ENCODE peak calls at places on chromosomes 11 and 22, in four cellular contexts. N, J, Q and M are unnamed samples.

GRCh38 chr11:10638285-10638684 is 55.3 kb downstream of the IRAG1 start:
- DNase-seq in Q (no peak), J (no peak), N (no peak), M (no peak)

GRCh38 chr22:24112188-24112587 is 69.1 kb upstream of the SUSD2 start:
- DNase-seq in N (no peak), J (no peak), Q (no peak), M (no peak)

GRCh38 chr11:29293825-29294224 is 723.0 kb downstream of the KCNA4 start:
- DNase-seq in N (no peak), J (no peak), Q (no peak), M (no peak)

GRCh38 chr22:28072066-28072465 is 153.0 kb upstream of the PITPNB start:
- DNase-seq in J (no peak), N (no peak), Q (no peak), M (no peak)

GRCh38 chr22:49181431-49181830 is 646.2 kb downstream of the BRD1 start:
- DNase-seq in Q (no peak), N (no peak), J (no peak), M (no peak)

GRCh38 chr11:95699631-95700470 is 89.7 kb downstream of the FAM76B start:
- DNase-seq in J (no peak), Q (no peak), N (no peak), M (no peak)

GRCh38 chr11:6563121-6563619 is 40.2 kb downstream of the RRP8 start:
- DNase-seq in J (no peak), N (peak; percentile 91), Q (no peak), M (no peak)

GRCh38 chr11:96204721-96205459 is 138.1 kb downstream of the MAML2 start:
- DNase-seq in N (no peak), J (no peak), Q (no peak), M (no peak)

GRCh38 chr11:57458060-57458409 is 2.3 kb upstream of the RTN4RL2 start:
- DNase-seq in J (no peak), Q (no peak), N (no peak), M (no peak)

GRCh38 chr11:3823303-3823702 is 14.9 kb downstream of the PGAP2 start:
- DNase-seq in Q (no peak), N (no peak), J (no peak), M (no peak)

GRCh38 chr11:127998421-127998820 is 588.9 kb downstream of the ETS1 start:
- DNase-seq in J (no peak), N (no peak), Q (no peak), M (no peak)

GRCh38 chr11:77375114-77375513 is 73.6 kb upstream of the GDPD4 start:
- DNase-seq in N (no peak), J (no peak), Q (no peak), M (no peak)

GRCh38 chr11:128931066-128931465 is 11.6 kb downstream of the TP53AIP1 start:
- DNase-seq in N (no peak), J (no peak), Q (no peak), M (no peak)

GRCh38 chr11:128040603-128041002 is 546.8 kb downstream of the ETS1 start:
- DNase-seq in N (no peak), J (no peak), Q (no peak), M (no peak)

GRCh38 chr11:65471410-65471762 is 27.5 kb upstream of the MALAT1 start:
- DNase-seq in Q (peak; percentile 95), N (peak; percentile 91), J (peak; percentile 78), M (peak; percentile 81)

GRCh38 chr22:29780781-29781676 is 13.9 kb downstream of the UQCR10 start:
- DNase-seq in J (no peak), Q (no peak), N (peak; percentile 89), M (no peak)

GRCh38 chr11:34302046-34302921 is 55.5 kb downstream of the ABTB2 start:
- DNase-seq in Q (no peak), J (no peak), N (no peak), M (no peak)

GRCh38 chr11:88814076-88814475 is 251.7 kb downstream of the GRM5 start:
- DNase-seq in Q (no peak), N (no peak), J (no peak), M (no peak)

GRCh38 chr11:119361056-119361787 is 14.7 kb upstream of the MFRP start:
- DNase-seq in Q (peak; percentile 72), N (peak; percentile 88), J (no peak), M (no peak)

GRCh38 chr11:44621140-44621681 is 55.7 kb downstream of the CD82 start:
- DNase-seq in N (peak; percentile 81), J (peak; percentile 77), Q (peak; percentile 83), M (peak; percentile 85)

GRCh38 chr11:73177380-73178091 is 35.4 kb upstream of the FCHSD2 start:
- DNase-seq in J (no peak), Q (peak; percentile 68), N (no peak), M (no peak)

GRCh38 chr11:69702239-69702668 is 1.6 kb downstream of the FGF19 start:
- DNase-seq in J (no peak), Q (peak; percentile 43), N (no peak), M (no peak)

GRCh38 chr11:116215471-116216113 is 557.2 kb downstream of the BUD13 start:
- DNase-seq in Q (no peak), N (peak; percentile 6), J (no peak), M (peak; percentile 32)

GRCh38 chr11:42225664-42226063 is 766.2 kb upstream of the LRRC4C start:
- DNase-seq in J (no peak), N (no peak), Q (no peak), M (no peak)

GRCh38 chr22:17875156-17875555 is 100.9 kb upstream of the BID start:
- DNase-seq in J (no peak), Q (no peak), N (no peak), M (no peak)

GRCh38 chr11:112589132-112589531 is 328.5 kb upstream of the PLET1 start:
- DNase-seq in Q (no peak), N (no peak), J (no peak), M (no peak)

GRCh38 chr11:80958414-80958813 is 1517.6 kb upstream of the TENM4 start:
- DNase-seq in Q (no peak), J (no peak), N (no peak), M (no peak)

GRCh38 chr11:26827567-26828037 is 105.7 kb upstream of the SLC5A12 start:
- DNase-seq in N (no peak), Q (peak; percentile 60), J (no peak), M (no peak)

GRCh38 chr11:106706355-106706754 is 311.9 kb downstream of the GUCY1A2 start:
- DNase-seq in J (no peak), Q (no peak), N (no peak), M (no peak)

GRCh38 chr11:104573431-104573830 is 324.8 kb downstream of the CASP12 start:
- DNase-seq in N (no peak), Q (no peak), J (no peak), M (no peak)

GRCh38 chr22:29854432-29854831 is 16.4 kb upstream of the ASCC2 start:
- DNase-seq in Q (no peak), J (no peak), N (no peak), M (no peak)

GRCh38 chr22:43776081-43776670 is 35.9 kb downstream of the EFCAB6 start:
- DNase-seq in Q (no peak), J (no peak), N (no peak), M (no peak)

GRCh38 chr22:27690596-27690995 is 111.0 kb downstream of the MN1 start:
- DNase-seq in N (no peak), J (no peak), Q (no peak), M (no peak)

GRCh38 chr22:46569848-46570695 is 32.7 kb upstream of the CELSR1 start:
- DNase-seq in N (no peak), J (no peak), Q (peak; percentile 39), M (peak; percentile 55)

GRCh38 chr11:111911563-111912401 is at the start of gene CRYAB:
- DNase-seq in Q (peak; percentile 96), N (peak; percentile 66), J (peak; percentile 68), M (peak; percentile 97)

GRCh38 chr11:457071-457760 is 7.1 kb downstream of the PTDSS2 start:
- DNase-seq in N (no peak), Q (no peak), J (no peak), M (no peak)

GRCh38 chr11:21794306-21794705 is 398.6 kb upstream of the ANO5 start:
- DNase-seq in J (no peak), Q (no peak), N (no peak), M (no peak)

GRCh38 chr11:124551987-124552386 is 8.5 kb upstream of the OR8B12 start:
- DNase-seq in Q (no peak), J (no peak), N (no peak), M (no peak)

GRCh38 chr11:124551189-124551588 is 7.7 kb upstream of the OR8B12 start:
- DNase-seq in Q (no peak), J (no peak), N (no peak), M (no peak)

DNA sequence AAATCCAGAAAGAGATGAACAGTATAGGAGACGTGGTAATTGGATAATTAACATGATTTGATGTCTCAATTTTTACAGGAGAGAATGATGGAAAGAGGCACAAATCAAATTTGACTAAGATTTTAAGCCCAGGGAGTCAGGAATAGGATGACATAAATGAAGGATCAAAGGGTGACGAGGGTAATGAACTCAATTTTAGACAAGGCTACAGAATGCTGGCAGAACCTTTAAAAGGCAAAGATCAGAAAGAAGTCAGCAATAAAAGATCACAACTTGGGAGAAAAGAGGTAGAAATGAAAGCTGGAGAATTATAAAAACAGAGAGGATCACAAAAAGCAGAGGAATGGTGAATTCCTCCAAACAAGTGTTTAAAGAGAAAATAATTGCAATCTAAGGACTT is 13.0 kb upstream of the OR8A1 start:
- DNase-seq in Q (no peak), J (no peak), N (no peak), M (no peak)
- TF ChIP-seq POLR2A in Q (no peak), J (no peak), N (no peak), M (no peak)

GRCh38 chr22:25716637-25717036 is 25.4 kb upstream of the MYO18B start:
- DNase-seq in N (no peak), J (no peak), Q (no peak), M (no peak)
- TF ChIP-seq EP300 in N (no peak), J (no peak), Q (no peak), M (no peak)

DNA sequence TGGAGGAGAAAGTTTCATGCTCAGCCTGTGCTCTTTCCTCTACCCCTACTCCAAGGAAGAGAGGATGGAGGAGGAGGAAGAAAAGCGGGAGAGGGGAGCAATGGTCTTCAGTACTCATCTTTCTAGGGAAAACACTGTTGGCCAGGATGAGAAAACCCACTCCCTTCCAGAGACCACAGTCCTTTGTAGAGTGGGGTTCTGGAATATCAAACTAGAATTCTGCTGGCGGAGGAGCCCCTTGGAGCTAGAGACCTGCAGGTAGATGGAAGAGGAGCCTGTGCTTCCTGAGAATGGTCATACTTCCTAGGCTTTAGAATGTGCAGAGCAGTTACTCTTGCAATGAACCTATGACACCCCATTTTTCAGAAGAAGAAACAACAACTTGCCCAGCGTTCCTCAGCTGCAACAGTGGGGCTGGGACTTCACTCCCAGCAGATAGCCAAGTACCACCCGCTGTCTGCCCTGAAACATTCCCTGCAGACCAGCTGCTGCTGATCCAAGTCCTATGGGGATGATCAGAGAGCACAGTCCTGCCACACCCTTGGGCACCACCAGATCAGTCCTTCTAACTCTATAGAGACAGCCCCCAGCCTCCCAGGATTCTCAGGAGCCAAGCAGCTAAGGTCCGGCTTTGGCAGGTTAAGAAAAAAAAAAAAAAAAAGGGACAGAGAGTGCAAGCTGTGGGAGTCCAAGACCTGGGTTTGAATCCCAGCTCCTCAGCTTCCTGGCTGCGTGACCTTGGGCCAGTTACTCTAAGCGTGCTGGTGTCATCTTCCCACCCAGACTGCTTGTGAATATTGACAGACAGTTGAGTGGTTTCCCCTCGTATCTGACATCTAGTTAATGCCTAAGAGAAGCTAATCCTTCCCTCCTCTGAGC is 664 bp downstream of the PTGDR2 start:
- DNase-seq in N (peak; percentile 54), Q (no peak), J (no peak), M (no peak)
- TF ChIP-seq CTCF in N (no peak), Q (no peak), J (no peak), M (no peak)

GRCh38 chr11:8839957-8840945 is 70.7 kb upstream of the AKIP1 start:
- DNase-seq in Q (peak; percentile 56), N (no peak), J (peak; percentile 59), M (no peak)
- TF ChIP-seq POLR2A in Q (no peak), N (no peak), J (no peak), M (no peak)